ENCODE peak calls at places on chromosomes 5 and 9, in eight cellular contexts. A, Q, J, K, D, X, L and B are unnamed samples.

GRCh38 chr9:126507318-126508109 is 106.2 kb upstream of the LMX1B start:
- DNase-seq in D (no peak), X (no peak), Q (no peak), L (peak), J (no peak), A (no peak), K (no peak), B (no peak)

GRCh38 chr5:142325677-142326479 is 1.1 kb upstream of the SPRY4 start:
- DNase-seq in X (peak), K (no peak), L (peak), D (peak), A (no peak), J (peak), Q (peak), B (no peak)

GRCh38 chr9:94639045-94639995 is at the start of gene FBP1:
- DNase-seq in D (peak), A (no peak), Q (peak), L (peak), X (no peak), J (no peak), K (no peak), B (no peak)

GRCh38 chr9:117120061-117120460 is 294.8 kb downstream of the ASTN2 start:
- DNase-seq in K (no peak), X (no peak), L (no peak), A (no peak), Q (peak), D (no peak), J (no peak), B (peak)

GRCh38 chr9:136665111-136665703 is 2.5 kb downstream of the EGFL7 start:
- DNase-seq in A (no peak), J (no peak), Q (peak), X (no peak), K (no peak), D (peak), L (no peak), B (no peak)

GRCh38 chr9:109245300-109245897 is 75.5 kb downstream of the EPB41L4B start:
- DNase-seq in Q (no peak), K (no peak), X (no peak), L (no peak), J (no peak), D (no peak), A (no peak), B (no peak)

GRCh38 chr9:2473691-2474090 is 147.9 kb upstream of the VLDLR start:
- DNase-seq in X (no peak), Q (no peak), J (no peak), L (no peak), K (no peak), A (no peak), D (no peak), B (no peak)

GRCh38 chr9:129460323-129461261 is 160.3 kb downstream of the C9orf50 start:
- DNase-seq in A (peak), L (peak), D (peak), X (peak), J (peak), K (peak), Q (peak), B (peak)

GRCh38 chr9:34252016-34252415 is 73.2 kb downstream of the UBAP1 start:
- DNase-seq in J (no peak), D (no peak), A (no peak), L (no peak), K (no peak), X (no peak), Q (no peak), B (no peak)

GRCh38 chr5:44708611-44709010 is 100.1 kb upstream of the MRPS30 start:
- DNase-seq in X (no peak), L (no peak), Q (peak), J (no peak), A (no peak), D (no peak), K (no peak), B (no peak)

GRCh38 chr5:157607371-157608161 is 32.0 kb upstream of the ADAM19 start:
- DNase-seq in J (peak), Q (peak), A (no peak), D (no peak), L (no peak), K (no peak), X (no peak), B (peak)

GRCh38 chr5:35776757-35777156 is 79.9 kb upstream of the IL7R start:
- DNase-seq in D (no peak), Q (no peak), L (no peak), A (no peak), J (no peak), X (no peak), K (no peak), B (no peak)

GRCh38 chr9:137664676-137665075 is 45.9 kb downstream of the EHMT1 start:
- DNase-seq in X (no peak), L (no peak), A (no peak), K (peak), D (peak), J (no peak), Q (no peak), B (no peak)

GRCh38 chr9:28365736-28366135 is 792.5 kb upstream of the C9orf72 start:
- DNase-seq in X (no peak), J (no peak), Q (no peak), L (no peak), A (no peak), D (no peak), K (no peak), B (no peak)

GRCh38 chr9:84140535-84141101 is 160.0 kb downstream of the RMI1 start:
- DNase-seq in Q (no peak), K (no peak), L (peak), X (no peak), A (no peak), J (no peak), D (peak), B (no peak)

GRCh38 chr9:31394040-31394473 is 990.4 kb upstream of the ACO1 start:
- DNase-seq in L (no peak), K (no peak), D (no peak), Q (peak), X (no peak), J (no peak), A (no peak), B (peak)

GRCh38 chr9:108996653-108997052 is 16.6 kb downstream of the CTNNAL1 start:
- DNase-seq in L (no peak), X (no peak), D (no peak), K (no peak), A (no peak), Q (no peak), J (no peak), B (no peak)

GRCh38 chr9:2210201-2210600 is 195.1 kb downstream of the SMARCA2 start:
- DNase-seq in D (no peak), J (no peak), L (no peak), Q (no peak), X (no peak), K (no peak), A (no peak), B (no peak)

GRCh38 chr5:28215091-28215490 is 1176.7 kb upstream of the CDH9 start:
- DNase-seq in A (no peak), X (no peak), Q (no peak), K (no peak), L (no peak), J (no peak), D (no peak), B (no peak)

GRCh38 chr9:136344544-136345280 is 17.4 kb downstream of the GPSM1 start:
- DNase-seq in J (no peak), X (no peak), A (no peak), K (no peak), Q (no peak), D (no peak), L (no peak), B (no peak)

GRCh38 chr5:58259685-58260152 is 200.2 kb downstream of the PLK2 start:
- DNase-seq in X (no peak), L (no peak), D (peak), A (peak), Q (peak), J (peak), K (no peak), B (peak)

GRCh38 chr5:38463634-38464521 is 92.6 kb downstream of the LIFR start:
- DNase-seq in A (peak), L (no peak), K (no peak), X (peak), J (peak), Q (peak), D (no peak), B (peak)

GRCh38 chr5:179268399-179268952 is 76.8 kb downstream of the ADAMTS2 start:
- DNase-seq in J (no peak), A (no peak), D (no peak), K (no peak), X (peak), Q (no peak), L (peak), B (no peak)

GRCh38 chr9:6247266-6247665 is 31.7 kb downstream of the IL33 start:
- DNase-seq in A (no peak), J (no peak), K (no peak), L (no peak), Q (no peak), D (no peak), X (no peak), B (no peak)

GRCh38 chr9:26723486-26723885 is 169.1 kb downstream of the CAAP1 start:
- DNase-seq in K (no peak), Q (no peak), D (peak), A (no peak), J (peak), L (no peak), X (no peak), B (no peak)

GRCh38 chr9:32430720-32431119 is 46.3 kb downstream of the ACO1 start:
- DNase-seq in K (no peak), Q (peak), A (no peak), D (no peak), X (no peak), L (no peak), J (no peak), B (no peak)

GRCh38 chr5:56698463-56699381 is 116.6 kb upstream of the MAP3K1 start:
- DNase-seq in D (no peak), K (no peak), Q (no peak), X (no peak), J (no peak), L (no peak), A (no peak), B (no peak)

GRCh38 chr5:160312139-160312959 is at the start of gene CCNJL:
- DNase-seq in K (no peak), L (peak), A (no peak), Q (peak), J (no peak), X (peak), D (peak), B (no peak)

GRCh38 chr5:19140276-19140675 is 847.7 kb downstream of the CDH18 start:
- DNase-seq in K (no peak), Q (no peak), D (no peak), X (no peak), A (no peak), L (no peak), J (no peak), B (no peak)

GRCh38 chr5:168295574-168296201 is 4.2 kb downstream of the WWC1 start:
- DNase-seq in J (no peak), X (no peak), A (peak), Q (peak), D (peak), K (no peak), L (no peak), B (no peak)

GRCh38 chr5:73853091-73853490 is 227.1 kb downstream of the ARHGEF28 start:
- DNase-seq in D (no peak), A (peak), J (no peak), X (no peak), Q (peak), K (no peak), L (no peak), B (peak)

GRCh38 chr5:150512368-150512747 is 4.4 kb downstream of the NDST1 start:
- DNase-seq in A (no peak), K (no peak), Q (no peak), X (no peak), L (no peak), D (no peak), J (no peak), B (no peak)

GRCh38 chr5:116858705-116859333 is 284.2 kb upstream of the SEMA6A start:
- DNase-seq in X (no peak), K (no peak), Q (no peak), L (no peak), J (no peak), A (no peak), D (no peak), B (no peak)

GRCh38 chr9:90815183-90815943 is 13.7 kb downstream of the SYK start:
- DNase-seq in K (peak), X (no peak), Q (no peak), D (no peak), J (no peak), L (no peak), A (no peak), B (no peak)

GRCh38 chr9:8589476-8589875 is 789.9 kb upstream of the DMAC1 start:
- DNase-seq in K (no peak), L (no peak), J (no peak), A (no peak), X (no peak), Q (no peak), D (no peak), B (no peak)

GRCh38 chr5:140978987-140979386 is 12.7 kb downstream of the PCDHAC2 start:
- DNase-seq in K (no peak), X (no peak), J (no peak), D (no peak), L (no peak), Q (no peak), A (no peak), B (no peak)

GRCh38 chr5:1412163-1412562 is 33.1 kb downstream of the SLC6A3 start:
- DNase-seq in D (no peak), Q (no peak), J (no peak), L (peak), K (no peak), X (no peak), A (no peak), B (no peak)

GRCh38 chr9:96532173-96532572 is 82.2 kb downstream of the HABP4 start:
- DNase-seq in K (no peak), D (no peak), A (no peak), Q (no peak), J (no peak), X (no peak), L (no peak), B (no peak)

GRCh38 chr5:114266374-114266773 is 95.5 kb upstream of the KCNN2 start:
- DNase-seq in L (no peak), Q (no peak), J (no peak), K (no peak), A (no peak), D (no peak), X (no peak), B (no peak)
- H3K27ac ChIP-seq in L (no peak), Q (no peak), J (no peak), K (no peak), A (no peak), D (no peak), X (no peak), B (no peak)

GRCh38 chr5:113162770-113163169 is 186.2 kb downstream of the DCP2 start:
- DNase-seq in D (no peak), Q (peak), J (peak), K (no peak), A (no peak), L (no peak), X (no peak), B (peak)

GRCh38 chr5:113161806-113162205 is 185.2 kb downstream of the DCP2 start:
- DNase-seq in J (no peak), Q (peak), X (no peak), K (no peak), L (no peak), D (no peak), A (no peak), B (peak)

GRCh38 chr5:113164016-113164415 is 187.4 kb downstream of the DCP2 start:
- DNase-seq in L (no peak), Q (no peak), K (no peak), A (no peak), J (no peak), X (no peak), D (no peak), B (no peak)

GRCh38 chr5:113162208-113162607 is 185.6 kb downstream of the DCP2 start:
- DNase-seq in J (no peak), Q (no peak), D (no peak), K (no peak), X (no peak), A (no peak), L (no peak), B (no peak)

DNA sequence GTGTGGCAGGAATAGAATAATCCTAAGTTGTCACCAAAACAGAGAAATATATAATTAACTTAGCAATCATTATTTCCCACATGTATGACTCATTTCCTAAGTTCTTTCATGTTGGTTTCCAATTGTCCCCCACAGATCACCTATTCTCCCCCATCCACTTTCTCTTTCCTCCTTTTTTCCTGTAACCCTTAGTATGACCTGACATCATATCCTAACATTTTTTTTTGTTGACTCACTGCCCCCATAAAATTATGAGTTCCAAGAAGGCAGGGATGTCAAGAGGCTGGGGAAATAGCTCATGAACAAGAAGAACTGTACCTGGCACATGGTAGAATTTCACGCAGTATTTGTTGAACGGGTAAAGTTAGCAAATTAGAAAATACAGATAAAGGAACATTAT is 186.7 kb downstream of the DCP2 start:
- DNase-seq in Q (peak), L (no peak), A (no peak), X (no peak), D (no peak), K (no peak), J (peak), B (no peak)
- H3K27ac ChIP-seq in Q (peak), L (no peak), A (no peak), X (peak), D (no peak), K (no peak), J (peak), B (peak)

GRCh38 chr9:103287361-103287760 is 292.2 kb downstream of the CYLC2 start:
- DNase-seq in Q (no peak), X (no peak), K (no peak), D (no peak), A (no peak), J (no peak), L (no peak), B (no peak)
- H3K27ac ChIP-seq in Q (no peak), X (no peak), K (no peak), D (no peak), A (no peak), J (no peak), L (no peak), B (no peak)

GRCh38 chr9:35758475-35759050 is 4.5 kb upstream of the MSMP start:
- DNase-seq in K (no peak), Q (no peak), J (no peak), X (no peak), L (no peak), D (no peak), A (no peak), B (no peak)
- H3K27ac ChIP-seq in K (peak), Q (no peak), J (no peak), X (peak), L (peak), D (no peak), A (no peak), B (peak)